ENCODE peak calls at places on chromosomes 16 and 17, in seven cellular contexts. One of them, this sample, is unnamed.

GRCh38 chr16:27640277-27640600 is 90.3 kb downstream of the KATNIP start:
- DNase-seq in psoas muscle: no peak
- DNase-seq in ascending aorta: no peak
- DNase-seq in IMR-90: no peak
- DNase-seq in HFF-Myc: no peak
- DNase-seq in heart right ventricle: no peak
- DNase-seq in upper lobe of right lung: no peak
- DNase-seq in this sample: no peak

GRCh38 chr17:74877592-74878543 is 5.1 kb upstream of the FDXR start:
- DNase-seq in psoas muscle: no peak
- DNase-seq in ascending aorta: no peak
- DNase-seq in IMR-90: no peak
- DNase-seq in HFF-Myc: no peak
- DNase-seq in heart right ventricle: peak
- DNase-seq in upper lobe of right lung: no peak
- DNase-seq in this sample: no peak

GRCh38 chr17:57776366-57776765 is 31.3 kb upstream of the CCDC182 start:
- DNase-seq in psoas muscle: no peak
- DNase-seq in ascending aorta: no peak
- DNase-seq in IMR-90: no peak
- DNase-seq in HFF-Myc: no peak
- DNase-seq in heart right ventricle: no peak
- DNase-seq in upper lobe of right lung: no peak
- DNase-seq in this sample: no peak

GRCh38 chr17:48612456-48612853 is 1.6 kb upstream of the HOXB7 start:
- DNase-seq in psoas muscle: no peak
- DNase-seq in ascending aorta: no peak
- DNase-seq in IMR-90: peak
- DNase-seq in HFF-Myc: no peak
- DNase-seq in heart right ventricle: no peak
- DNase-seq in upper lobe of right lung: no peak
- DNase-seq in this sample: no peak

GRCh38 chr16:671353-672131 is 3.6 kb downstream of the RHOT2 start:
- DNase-seq in psoas muscle: no peak
- DNase-seq in ascending aorta: no peak
- DNase-seq in IMR-90: no peak
- DNase-seq in HFF-Myc: no peak
- DNase-seq in heart right ventricle: no peak
- DNase-seq in upper lobe of right lung: no peak
- DNase-seq in this sample: no peak

GRCh38 chr17:80263253-80264047 is 2.8 kb downstream of the RNF213 start:
- DNase-seq in psoas muscle: peak
- DNase-seq in ascending aorta: peak
- DNase-seq in IMR-90: peak
- DNase-seq in HFF-Myc: peak
- DNase-seq in heart right ventricle: peak
- DNase-seq in upper lobe of right lung: peak
- DNase-seq in this sample: peak

GRCh38 chr16:80989801-80990200 is 16.9 kb downstream of the CMC2 start:
- DNase-seq in psoas muscle: no peak
- DNase-seq in ascending aorta: no peak
- DNase-seq in IMR-90: peak
- DNase-seq in HFF-Myc: no peak
- DNase-seq in heart right ventricle: no peak
- DNase-seq in upper lobe of right lung: no peak
- DNase-seq in this sample: no peak

GRCh38 chr17:69853533-69854262 is 221.3 kb upstream of the KCNJ16 start:
- DNase-seq in psoas muscle: no peak
- DNase-seq in ascending aorta: no peak
- DNase-seq in IMR-90: no peak
- DNase-seq in HFF-Myc: no peak
- DNase-seq in heart right ventricle: no peak
- DNase-seq in upper lobe of right lung: no peak
- DNase-seq in this sample: no peak

GRCh38 chr17:68608515-68609130 is 7.5 kb upstream of the FAM20A start:
- DNase-seq in psoas muscle: no peak
- DNase-seq in ascending aorta: no peak
- DNase-seq in IMR-90: no peak
- DNase-seq in HFF-Myc: no peak
- DNase-seq in heart right ventricle: no peak
- DNase-seq in upper lobe of right lung: no peak
- DNase-seq in this sample: no peak

GRCh38 chr16:90046971-90047713 is 27.9 kb upstream of the DBNDD1 start:
- DNase-seq in psoas muscle: peak
- DNase-seq in ascending aorta: peak
- DNase-seq in IMR-90: peak
- DNase-seq in HFF-Myc: no peak
- DNase-seq in heart right ventricle: peak
- DNase-seq in upper lobe of right lung: peak
- DNase-seq in this sample: no peak

GRCh38 chr16:20114356-20114755 is 40.7 kb upstream of the GPR139 start:
- DNase-seq in psoas muscle: peak
- DNase-seq in ascending aorta: no peak
- DNase-seq in IMR-90: no peak
- DNase-seq in HFF-Myc: no peak
- DNase-seq in heart right ventricle: no peak
- DNase-seq in upper lobe of right lung: no peak
- DNase-seq in this sample: no peak

GRCh38 chr16:87234601-87235000 is 82.6 kb downstream of the C16orf95 start:
- DNase-seq in psoas muscle: no peak
- DNase-seq in ascending aorta: no peak
- DNase-seq in IMR-90: no peak
- DNase-seq in HFF-Myc: no peak
- DNase-seq in heart right ventricle: no peak
- DNase-seq in upper lobe of right lung: no peak
- DNase-seq in this sample: no peak

GRCh38 chr17:8673621-8674020 is 43.1 kb upstream of the MYH10 start:
- DNase-seq in psoas muscle: no peak
- DNase-seq in ascending aorta: no peak
- DNase-seq in IMR-90: peak
- DNase-seq in HFF-Myc: no peak
- DNase-seq in heart right ventricle: peak
- DNase-seq in upper lobe of right lung: no peak
- DNase-seq in this sample: peak
- H3K4me3 ChIP-seq in psoas muscle: no peak
- H3K4me3 ChIP-seq in ascending aorta: no peak
- H3K4me3 ChIP-seq in IMR-90: no peak
- H3K4me3 ChIP-seq in HFF-Myc: no peak
- H3K4me3 ChIP-seq in heart right ventricle: no peak
- H3K4me3 ChIP-seq in upper lobe of right lung: no peak
- H3K4me3 ChIP-seq in this sample: no peak

GRCh38 chr17:77373298-77374169 is 232.8 kb downstream of the SEC14L1 start:
- DNase-seq in psoas muscle: peak
- DNase-seq in ascending aorta: no peak
- DNase-seq in IMR-90: no peak
- DNase-seq in HFF-Myc: no peak
- DNase-seq in heart right ventricle: peak
- DNase-seq in upper lobe of right lung: peak
- DNase-seq in this sample: no peak

GRCh38 chr17:77371888-77372443 is 231.2 kb downstream of the SEC14L1 start:
- DNase-seq in psoas muscle: no peak
- DNase-seq in ascending aorta: no peak
- DNase-seq in IMR-90: no peak
- DNase-seq in HFF-Myc: no peak
- DNase-seq in heart right ventricle: no peak
- DNase-seq in upper lobe of right lung: peak
- DNase-seq in this sample: no peak

GRCh38 chr17:77374170-77374936 is 233.6 kb downstream of the SEC14L1 start:
- DNase-seq in psoas muscle: peak
- DNase-seq in ascending aorta: peak
- DNase-seq in IMR-90: peak
- DNase-seq in HFF-Myc: no peak
- DNase-seq in heart right ventricle: peak
- DNase-seq in upper lobe of right lung: peak
- DNase-seq in this sample: peak

GRCh38 chr17:77371117-77371887 is 230.5 kb downstream of the SEC14L1 start:
- DNase-seq in psoas muscle: peak
- DNase-seq in ascending aorta: no peak
- DNase-seq in IMR-90: peak
- DNase-seq in HFF-Myc: no peak
- DNase-seq in heart right ventricle: no peak
- DNase-seq in upper lobe of right lung: no peak
- DNase-seq in this sample: no peak

GRCh38 chr17:77372444-77373297 is 231.9 kb downstream of the SEC14L1 start:
- DNase-seq in psoas muscle: peak
- DNase-seq in ascending aorta: peak
- DNase-seq in IMR-90: peak
- DNase-seq in HFF-Myc: no peak
- DNase-seq in heart right ventricle: peak
- DNase-seq in upper lobe of right lung: peak
- DNase-seq in this sample: peak
- H3K4me3 ChIP-seq in psoas muscle: peak
- H3K4me3 ChIP-seq in ascending aorta: peak
- H3K4me3 ChIP-seq in IMR-90: peak
- H3K4me3 ChIP-seq in HFF-Myc: peak
- H3K4me3 ChIP-seq in heart right ventricle: peak
- H3K4me3 ChIP-seq in upper lobe of right lung: peak
- H3K4me3 ChIP-seq in this sample: peak

GRCh38 chr16:5820472-5820871 is 722.9 kb upstream of the EEF2KMT start:
- DNase-seq in psoas muscle: no peak
- DNase-seq in ascending aorta: no peak
- DNase-seq in IMR-90: no peak
- DNase-seq in HFF-Myc: no peak
- DNase-seq in heart right ventricle: no peak
- DNase-seq in upper lobe of right lung: no peak
- DNase-seq in this sample: no peak
- H3K4me3 ChIP-seq in psoas muscle: no peak
- H3K4me3 ChIP-seq in ascending aorta: no peak
- H3K4me3 ChIP-seq in IMR-90: no peak
- H3K4me3 ChIP-seq in HFF-Myc: no peak
- H3K4me3 ChIP-seq in heart right ventricle: no peak
- H3K4me3 ChIP-seq in upper lobe of right lung: no peak
- H3K4me3 ChIP-seq in this sample: no peak

DNA sequence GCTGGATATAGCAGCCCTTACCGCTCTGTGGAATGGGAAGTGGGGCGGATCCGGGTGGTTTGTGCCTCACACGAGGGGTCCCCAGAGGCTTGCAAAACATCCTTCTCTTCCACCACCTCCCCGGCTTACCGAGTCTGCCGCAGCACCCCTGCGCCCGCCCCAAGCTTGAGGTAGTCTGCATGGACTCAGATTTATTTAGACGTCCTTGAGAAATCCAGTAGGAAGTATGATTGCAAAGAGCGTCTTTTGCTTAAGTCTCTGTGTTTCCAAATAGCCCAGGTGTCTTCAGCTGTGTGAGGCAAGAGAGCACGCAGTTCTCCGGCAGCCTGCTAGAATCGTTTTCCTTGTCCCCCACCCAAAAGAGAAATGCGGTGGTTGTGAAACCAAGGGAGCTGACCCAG is 2.4 kb downstream of the KIAA0513 start:
- DNase-seq in psoas muscle: no peak
- DNase-seq in ascending aorta: no peak
- DNase-seq in IMR-90: peak
- DNase-seq in HFF-Myc: no peak
- DNase-seq in heart right ventricle: no peak
- DNase-seq in upper lobe of right lung: no peak
- DNase-seq in this sample: no peak
- H3K4me3 ChIP-seq in psoas muscle: no peak
- H3K4me3 ChIP-seq in ascending aorta: no peak
- H3K4me3 ChIP-seq in IMR-90: no peak
- H3K4me3 ChIP-seq in HFF-Myc: no peak
- H3K4me3 ChIP-seq in heart right ventricle: peak
- H3K4me3 ChIP-seq in upper lobe of right lung: no peak
- H3K4me3 ChIP-seq in this sample: no peak